ENCODE peak calls at places on chromosomes 16 and 17, in five cellular contexts. T, E, X, R and A are unnamed samples.
A peak's percentile ranks its signal among the peaks of the same experiment; 100 is the strongest.

GRCh38 chr17:78826836-78827509 is 13.6 kb downstream of the USP36 start:
- DNase-seq in T (no peak), E (no peak), X (no peak), R (no peak), A (no peak)

GRCh38 chr17:76537578-76538280 is at the start of gene CYGB:
- DNase-seq in T (peak; percentile 53), E (no peak), X (peak; percentile 27), R (no peak), A (no peak)

GRCh38 chr16:180101-180920 is at the start of gene HBQ1:
- DNase-seq in T (no peak), E (peak; percentile 65), X (no peak), R (no peak), A (peak; percentile 52)

GRCh38 chr16:54193656-54194007 is 93.0 kb downstream of the IRX3 start:
- DNase-seq in T (peak; percentile 65), E (peak; percentile 68), X (peak; percentile 69), R (peak; percentile 32), A (peak; percentile 87)

GRCh38 chr17:1742371-1743093 is at the start of gene SERPINF2:
- DNase-seq in T (no peak), E (no peak), X (no peak), R (no peak), A (no peak)

GRCh38 chr17:16593356-16594102 is 24.5 kb upstream of the ZNF287 start:
- DNase-seq in T (peak; percentile 43), E (no peak), X (peak; percentile 42), R (no peak), A (no peak)

GRCh38 chr16:1420111-1420539 is 422 bp downstream of the UQCC4 start:
- DNase-seq in T (no peak), E (no peak), X (no peak), R (no peak), A (no peak)

GRCh38 chr16:76577003-76577402 is 299.8 kb downstream of the CNTNAP4 start:
- DNase-seq in T (no peak), E (no peak), X (no peak), R (no peak), A (no peak)

GRCh38 chr17:78615631-78616030 is 38.4 kb upstream of the DNAH17 start:
- DNase-seq in T (no peak), E (no peak), X (no peak), R (no peak), A (no peak)

GRCh38 chr17:39971076-39971603 is 8.3 kb downstream of the GSDMA start:
- DNase-seq in T (no peak), E (no peak), X (no peak), R (no peak), A (no peak)

GRCh38 chr17:34615326-34615725 is 35.9 kb downstream of the TMEM132E start:
- DNase-seq in T (no peak), E (no peak), X (no peak), R (no peak), A (no peak)

GRCh38 chr17:81434079-81434478 is 38.8 kb downstream of the BAHCC1 start:
- DNase-seq in T (no peak), E (no peak), X (no peak), R (peak; percentile 65), A (no peak)

GRCh38 chr16:74455213-74455612 is 33.9 kb upstream of the CLEC18B start:
- DNase-seq in T (no peak), E (no peak), X (peak; percentile 79), R (no peak), A (no peak)

GRCh38 chr17:72602517-72603345 is 481.9 kb downstream of the SOX9 start:
- DNase-seq in T (no peak), E (no peak), X (peak; percentile 40), R (peak; percentile 82), A (peak; percentile 37)

GRCh38 chr17:12673788-12674187 is 8.1 kb downstream of the MYOCD start:
- DNase-seq in T (no peak), E (no peak), X (no peak), R (no peak), A (no peak)

GRCh38 chr16:88541831-88542230 is 28.4 kb upstream of the ZC3H18 start:
- DNase-seq in T (no peak), E (no peak), X (no peak), R (no peak), A (no peak)

GRCh38 chr17:79968116-79968515 is 67.6 kb downstream of the TBC1D16 start:
- DNase-seq in T (no peak), E (no peak), X (no peak), R (no peak), A (no peak)

GRCh38 chr17:7184647-7185046 is 5.5 kb upstream of the ASGR1 start:
- DNase-seq in T (no peak), E (no peak), X (no peak), R (no peak), A (no peak)

GRCh38 chr17:79237448-79238053 is 162.9 kb downstream of the ENGASE start:
- DNase-seq in T (no peak), E (no peak), X (no peak), R (no peak), A (no peak)

GRCh38 chr17:2571523-2572303 is 21.7 kb upstream of the PAFAH1B1 start:
- DNase-seq in T (no peak), E (no peak), X (no peak), R (no peak), A (no peak)

GRCh38 chr16:67579686-67580085 is 17.4 kb downstream of the CTCF start:
- DNase-seq in T (no peak), E (no peak), X (no peak), R (no peak), A (no peak)

GRCh38 chr16:71840052-71840451 is 5.7 kb upstream of the ATXN1L start:
- DNase-seq in T (no peak), E (no peak), X (peak; percentile 51), R (no peak), A (no peak)

GRCh38 chr17:54891176-54891821 is 9.4 kb upstream of the TOM1L1 start:
- DNase-seq in T (no peak), E (peak; percentile 13), X (peak; percentile 80), R (peak; percentile 73), A (peak; percentile 39)